ENCODE peak calls at places on chromosomes 16 and 17, in eight cellular contexts. P is IMR-90, L is pancreas, H is neuronal stem cell, S is tibial artery, G is Panc1, Q is fibroblast of lung, N is MM.1S. R is an unnamed sample. For H3K27me3, the result is how much of the 10 kb centered on the place peaks cover.

GRCh38 chr17:41793749-41794602 is 7.5 kb upstream of the JUP start:
- DNase-seq in P (peak), L (no peak), H (no peak), S (no peak), G (no peak), Q (peak), N (no peak), R (no peak)

GRCh38 chr17:50689251-50689650 is 18.5 kb downstream of the ANKRD40 start:
- DNase-seq in P (peak), L (no peak), H (no peak), S (peak), G (no peak), Q (peak), N (no peak), R (no peak)

GRCh38 chr16:12210258-12210880 is 233.8 kb downstream of the SNX29 start:
- DNase-seq in P (no peak), L (no peak), H (no peak), S (no peak), G (no peak), Q (no peak), N (no peak), R (no peak)

GRCh38 chr16:65054457-65054856 is 67.4 kb downstream of the CDH11 start:
- DNase-seq in P (peak), L (no peak), H (no peak), S (no peak), G (no peak), Q (no peak), N (no peak), R (no peak)

GRCh38 chr17:75637561-75637960 is 4.3 kb downstream of the SMIM5 start:
- DNase-seq in P (no peak), L (no peak), H (no peak), S (no peak), G (no peak), Q (no peak), N (no peak), R (no peak)

GRCh38 chr17:82385559-82386255 is 14.1 kb downstream of the UTS2R start:
- DNase-seq in P (no peak), L (no peak), H (no peak), S (no peak), G (no peak), Q (no peak), N (no peak), R (no peak)

GRCh38 chr17:78358538-78359215 is 1.2 kb downstream of the SOCS3 start:
- DNase-seq in P (peak), L (no peak), H (no peak), S (no peak), G (no peak), Q (peak), N (no peak), R (no peak)

GRCh38 chr17:19573075-19573474 is 39.4 kb downstream of the SLC47A1 start:
- DNase-seq in P (peak), L (no peak), H (no peak), S (no peak), G (no peak), Q (peak), N (no peak), R (no peak)

GRCh38 chr16:17548825-17549224 is 78.1 kb upstream of the XYLT1 start:
- DNase-seq in P (no peak), L (no peak), H (no peak), S (no peak), G (no peak), Q (no peak), N (no peak), R (no peak)

GRCh38 chr17:82351713-82352488 is 7.1 kb upstream of the TEX19 start:
- DNase-seq in P (peak), L (peak), H (peak), S (peak), G (peak), Q (peak), N (peak), R (peak)

GRCh38 chr17:14393723-14394122 is 92.8 kb downstream of the HS3ST3B1 start:
- DNase-seq in P (no peak), L (no peak), H (no peak), S (no peak), G (no peak), Q (no peak), N (no peak), R (no peak)

GRCh38 chr16:55540221-55540620 is 26.3 kb upstream of the CAPNS2 start:
- DNase-seq in P (no peak), L (no peak), H (no peak), S (no peak), G (no peak), Q (no peak), N (no peak), R (no peak)

GRCh38 chr17:80513201-80513600 is 31.4 kb upstream of the RPTOR start:
- DNase-seq in P (no peak), L (no peak), H (no peak), S (no peak), G (no peak), Q (no peak), N (no peak), R (no peak)

GRCh38 chr16:4501071-4501478 is 24.9 kb downstream of the HMOX2 start:
- DNase-seq in P (peak), L (peak), H (no peak), S (no peak), G (no peak), Q (peak), N (no peak), R (no peak)

GRCh38 chr16:476039-476438 is 50.6 kb downstream of the RAB11FIP3 start:
- DNase-seq in P (no peak), L (no peak), H (no peak), S (no peak), G (no peak), Q (no peak), N (no peak), R (no peak)

GRCh38 chr16:11136600-11136999 is 119.4 kb downstream of the SOCS1 start:
- DNase-seq in P (no peak), L (no peak), H (no peak), S (peak), G (no peak), Q (no peak), N (no peak), R (no peak)

GRCh38 chr17:61338000-61338864 is 61.4 kb upstream of the TBX2 start:
- DNase-seq in P (peak), L (no peak), H (no peak), S (no peak), G (peak), Q (peak), N (no peak), R (no peak)

GRCh38 chr17:50495918-50496317 is 12.3 kb upstream of the MYCBPAP start:
- DNase-seq in P (peak), L (no peak), H (no peak), S (no peak), G (no peak), Q (no peak), N (no peak), R (no peak)

GRCh38 chr17:44776628-44777393 is 18.0 kb downstream of the ADAM11 start:
- DNase-seq in P (no peak), L (no peak), H (no peak), S (no peak), G (no peak), Q (no peak), N (no peak), R (no peak)

GRCh38 chr17:42750730-42751356 is 6.0 kb upstream of the EZH1 start:
- DNase-seq in P (no peak), L (no peak), H (no peak), S (no peak), G (no peak), Q (no peak), N (no peak), R (no peak)

GRCh38 chr16:10098991-10099390 is 83.2 kb downstream of the GRIN2A start:
- DNase-seq in P (no peak), L (no peak), H (no peak), S (no peak), G (no peak), Q (no peak), N (no peak), R (no peak)

GRCh38 chr17:75634376-75634740 is 1.1 kb downstream of the SMIM5 start:
- DNase-seq in P (no peak), L (no peak), H (peak), S (no peak), G (no peak), Q (no peak), N (no peak), R (no peak)

GRCh38 chr17:18182978-18183333 is 672 bp upstream of the ALKBH5 start:
- DNase-seq in P (peak), L (peak), H (no peak), S (peak), G (no peak), Q (no peak), N (peak), R (no peak)

GRCh38 chr17:38982858-38983746 is 15.9 kb upstream of the FBXO47 start:
- DNase-seq in P (peak), L (no peak), H (peak), S (no peak), G (no peak), Q (peak), N (peak), R (no peak)

GRCh38 chr16:84461029-84461415 is 43.4 kb downstream of the MEAK7 start:
- DNase-seq in P (no peak), L (no peak), H (no peak), S (peak), G (no peak), Q (no peak), N (no peak), R (no peak)

GRCh38 chr17:81923302-81924260 is 4.0 kb downstream of the MAFG start:
- DNase-seq in P (peak), L (peak), H (no peak), S (peak), G (no peak), Q (peak), N (peak), R (no peak)

GRCh38 chr17:46791531-46791930 is 27.0 kb downstream of the WNT3 start:
- DNase-seq in P (no peak), L (no peak), H (no peak), S (no peak), G (no peak), Q (no peak), N (no peak), R (no peak)
- H3K27me3 ChIP-seq in P (half or more), L (under half), H (under half), S (under half), G (under half), Q (under half), N (under half), R (under half)

DNA sequence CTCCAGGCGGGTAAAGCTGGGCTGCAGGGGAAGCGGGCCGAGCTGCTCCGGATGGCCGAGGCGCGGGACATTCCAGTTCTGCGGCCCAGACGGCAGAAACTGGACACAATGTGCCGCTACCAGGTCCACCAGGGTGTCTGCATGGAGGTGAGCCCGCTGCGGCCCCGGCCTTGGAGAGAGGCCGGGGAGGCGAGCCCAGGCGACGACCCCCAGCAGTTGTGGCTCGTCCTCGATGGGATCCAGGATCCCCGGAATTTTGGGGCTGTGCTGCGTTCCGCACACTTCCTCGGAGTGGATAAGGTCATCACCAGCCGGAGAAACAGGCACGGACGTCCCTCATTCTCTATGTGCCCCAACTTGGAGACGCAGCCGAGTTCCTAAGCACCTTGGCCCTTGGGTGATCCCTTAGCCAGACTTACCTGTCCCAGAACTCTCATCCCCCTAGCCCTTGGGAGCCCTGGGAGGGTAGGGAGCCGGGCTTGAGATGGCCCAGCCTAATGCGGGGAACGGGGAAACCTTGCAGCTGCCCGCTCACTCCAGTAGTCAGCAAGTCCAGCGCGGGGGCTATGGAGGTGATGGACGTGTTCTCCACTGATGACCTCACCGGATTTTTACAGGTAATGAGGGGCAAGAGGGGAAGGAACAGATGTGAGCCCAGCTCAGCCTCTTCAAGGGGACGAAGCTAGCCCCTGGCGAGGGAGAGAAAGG is 801 bp downstream of the MRM1 start:
- DNase-seq in P (peak), L (no peak), H (no peak), S (no peak), G (no peak), Q (no peak), N (no peak), R (no peak)
- H3K4me3 ChIP-seq in P (peak), L (peak), H (peak), S (peak), G (peak), Q (peak), N (peak), R (peak)

DNA sequence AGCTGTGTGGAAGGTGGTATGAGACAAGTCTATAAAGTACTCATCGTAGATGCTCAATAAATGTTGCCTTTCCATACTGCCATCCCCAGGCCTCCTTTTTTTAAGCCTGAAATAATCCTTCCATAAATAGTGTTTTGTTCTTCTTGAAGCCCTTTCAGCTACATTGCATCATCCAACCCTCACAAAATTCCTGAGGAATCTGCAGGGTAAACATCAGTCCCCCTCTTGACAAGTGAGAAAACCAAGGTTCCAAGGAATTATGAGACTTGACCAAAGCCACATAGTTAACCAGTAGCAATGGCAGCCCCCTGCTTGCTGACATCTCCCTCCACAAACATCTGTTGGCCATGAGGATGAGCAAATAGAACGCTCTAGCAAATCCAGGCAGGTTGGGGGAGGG is 89.7 kb upstream of the CCL1 start:
- DNase-seq in P (no peak), L (no peak), H (no peak), S (no peak), G (no peak), Q (peak), N (no peak), R (no peak)
- H3K27ac ChIP-seq in P (no peak), L (no peak), H (no peak), S (no peak), G (no peak), Q (no peak), N (no peak), R (no peak)

GRCh38 chr17:58193641-58194259 is 1.2 kb downstream of the EPX start:
- DNase-seq in P (no peak), L (no peak), H (no peak), S (no peak), G (no peak), Q (no peak), N (no peak), R (no peak)
- H3K27me3 ChIP-seq in P (under half), L (under half), H (under half), S (under half), G (under half), Q (under half), N (half or more), R (under half)

DNA sequence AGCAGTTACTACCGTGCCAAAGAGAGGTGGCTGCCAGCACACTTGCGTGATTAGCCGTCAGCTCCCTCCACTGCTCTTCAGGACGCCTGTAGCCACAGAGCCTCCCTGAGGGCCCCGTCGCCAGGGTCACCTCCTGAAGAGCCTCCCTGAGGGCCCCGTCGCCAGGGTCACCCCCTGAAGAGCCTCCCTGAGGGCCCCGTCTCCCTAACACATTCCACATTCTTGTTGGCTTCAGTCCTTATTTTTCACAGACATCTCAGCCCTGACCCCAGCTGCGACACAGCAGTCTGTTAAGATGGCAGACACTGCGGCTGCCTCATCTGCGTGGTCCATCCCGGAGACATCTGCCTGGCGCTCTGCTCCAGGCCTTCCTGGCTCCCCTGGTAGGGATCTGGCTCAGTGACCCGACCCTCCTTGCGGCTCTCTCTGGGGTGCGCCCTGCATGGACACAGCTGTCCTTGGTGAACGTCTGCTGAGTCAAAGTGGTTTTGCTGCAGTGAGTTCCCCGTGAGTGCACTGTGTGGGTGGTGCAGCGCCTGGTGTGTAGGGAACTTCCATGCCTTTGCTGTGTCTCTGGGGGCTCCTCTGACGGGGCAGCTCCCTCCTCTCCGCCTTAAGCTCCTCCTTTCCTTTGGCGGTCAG is 11.4 kb downstream of the ACSF3 start:
- DNase-seq in P (no peak), L (no peak), H (no peak), S (no peak), G (no peak), Q (no peak), N (no peak), R (no peak)
- H3K4me3 ChIP-seq in P (no peak), L (no peak), H (no peak), S (no peak), G (no peak), Q (no peak), N (no peak), R (no peak)

GRCh38 chr17:20997711-20998570 is 44.9 kb downstream of the USP22 start:
- DNase-seq in P (no peak), L (no peak), H (no peak), S (peak), G (no peak), Q (no peak), N (no peak), R (no peak)

GRCh38 chr17:20998571-20999043 is 44.2 kb downstream of the USP22 start:
- DNase-seq in P (no peak), L (no peak), H (no peak), S (no peak), G (no peak), Q (no peak), N (no peak), R (no peak)

GRCh38 chr17:20999841-21000532 is 42.8 kb downstream of the USP22 start:
- DNase-seq in P (no peak), L (no peak), H (no peak), S (no peak), G (no peak), Q (no peak), N (no peak), R (no peak)

GRCh38 chr17:20996724-20997615 is 45.8 kb downstream of the USP22 start:
- DNase-seq in P (no peak), L (no peak), H (no peak), S (peak), G (no peak), Q (no peak), N (no peak), R (no peak)

DNA sequence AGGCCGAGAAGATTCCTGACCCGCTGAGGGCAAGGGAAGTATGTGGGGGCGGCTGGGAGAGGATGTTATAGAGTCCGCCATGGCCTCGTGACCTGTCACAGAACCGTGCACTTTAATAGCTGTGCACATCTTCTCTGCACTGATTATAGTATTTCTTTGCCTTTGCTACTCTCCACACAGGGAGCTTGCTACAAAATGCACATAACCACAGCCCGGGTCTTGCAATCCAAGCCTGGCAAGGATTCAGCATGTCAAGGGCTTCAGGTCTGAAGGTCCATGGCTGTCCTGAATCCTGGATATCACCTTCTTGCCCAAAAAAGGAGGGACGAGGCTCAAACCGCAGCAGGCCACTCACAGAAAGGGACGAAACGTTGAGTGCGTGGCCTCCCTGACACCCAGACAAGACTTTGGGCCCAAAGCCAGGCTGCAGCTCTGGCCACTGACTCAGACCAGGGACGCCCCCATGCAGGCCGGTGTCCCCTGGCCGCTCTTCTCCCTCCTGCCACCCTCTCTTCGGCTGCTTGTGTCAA is 43.7 kb downstream of the USP22 start:
- DNase-seq in P (no peak), L (no peak), H (no peak), S (peak), G (no peak), Q (peak), N (no peak), R (no peak)
- H3K27ac ChIP-seq in P (no peak), L (no peak), H (peak), S (peak), G (no peak), Q (no peak), N (no peak), R (no peak)

DNA sequence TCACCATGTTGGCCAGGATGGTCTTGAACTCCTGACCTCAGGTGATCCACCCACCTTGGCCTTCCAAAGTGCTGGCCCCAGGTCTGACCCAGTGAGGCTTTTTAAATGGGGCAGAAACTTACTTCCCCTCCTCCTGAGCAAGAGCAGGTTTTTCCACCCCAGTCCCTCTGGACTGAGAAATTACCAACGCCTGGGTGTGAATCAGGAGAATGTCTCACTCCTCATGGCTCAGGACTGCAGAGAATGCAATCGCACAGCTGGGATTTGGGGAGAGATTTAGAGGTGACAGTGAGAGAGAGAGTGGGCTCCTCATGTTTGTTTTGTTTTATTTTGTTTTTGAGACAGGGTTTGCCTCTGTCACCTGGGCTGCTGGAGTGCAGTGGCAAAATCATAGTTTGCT is 203.6 kb downstream of the RAB11FIP4 start:
- DNase-seq in P (peak), L (no peak), H (no peak), S (no peak), G (no peak), Q (no peak), N (no peak), R (no peak)
- H3K27me3 ChIP-seq in P (under half), L (under half), H (under half), S (under half), G (under half), Q (under half), N (under half), R (under half)